ENCODE peak calls at places on chromosomes 5 and 9, in six cellular contexts. R is left ventricle myocardium inferior, S is GM23338, W is thoracic aorta, T is upper lobe of right lung, P is cardiac muscle cell. H is an unnamed sample.

GRCh38 chr5:78903936-78904335 is 81.2 kb downstream of the ARSB start:
- DNase-seq in S (no peak), R (no peak), P (no peak), T (no peak), W (no peak), H (no peak)

GRCh38 chr5:55081541-55081940 is 20.9 kb upstream of the GZMA start:
- DNase-seq in T (no peak), R (no peak), W (no peak), S (no peak), P (no peak), H (no peak)

GRCh38 chr9:134187821-134188420 is 23.6 kb upstream of the RNU6ATAC start:
- DNase-seq in R (no peak), S (no peak), P (no peak), T (peak), W (no peak), H (no peak)

GRCh38 chr9:135792268-135793128 is 90.5 kb downstream of the KCNT1 start:
- DNase-seq in S (no peak), T (no peak), W (no peak), R (no peak), P (no peak), H (no peak)

GRCh38 chr5:127013407-127013806 is 17.0 kb downstream of the MARCHF3 start:
- DNase-seq in P (no peak), R (no peak), W (no peak), S (no peak), T (no peak), H (no peak)

GRCh38 chr5:2387224-2388004 is 364.1 kb downstream of the IRX2 start:
- DNase-seq in S (no peak), T (no peak), P (no peak), R (no peak), W (no peak), H (peak)

GRCh38 chr9:15755660-15756059 is 202.8 kb downstream of the CCDC171 start:
- DNase-seq in R (no peak), S (no peak), W (no peak), P (peak), T (no peak), H (no peak)

GRCh38 chr5:42531611-42532010 is 108.4 kb downstream of the GHR start:
- DNase-seq in W (no peak), S (no peak), T (no peak), P (no peak), R (no peak), H (no peak)

GRCh38 chr5:35038891-35039290 is 8.9 kb downstream of the AGXT2 start:
- DNase-seq in R (no peak), W (no peak), T (no peak), S (no peak), P (peak), H (no peak)

GRCh38 chr5:160169326-160169725 is 50.1 kb upstream of the PWWP2A start:
- DNase-seq in P (peak), T (no peak), S (no peak), R (no peak), W (no peak), H (no peak)

DNA sequence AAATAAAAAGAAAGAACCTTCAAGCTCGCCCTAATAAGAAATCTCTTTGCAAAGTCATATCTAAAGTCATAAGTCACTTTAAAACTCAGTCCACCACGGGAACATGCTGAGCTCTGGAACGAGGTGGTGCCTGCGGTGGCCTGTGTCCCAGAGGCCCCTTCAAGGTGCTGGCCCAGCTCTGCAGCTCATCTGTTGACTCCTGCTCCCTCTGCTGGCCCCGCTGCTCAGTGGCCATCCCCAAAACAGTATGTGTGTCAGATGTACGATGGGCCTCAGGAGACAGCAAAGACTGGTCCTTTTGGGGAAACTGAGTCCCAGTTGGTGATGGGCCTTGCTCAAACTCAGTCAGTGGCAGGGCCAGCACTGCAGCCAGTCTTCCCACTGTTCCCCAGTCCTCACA is 22.8 kb upstream of the FOXB2 start:
- DNase-seq in S (peak), W (no peak), R (peak), T (no peak), P (peak), H (no peak)
- TF ChIP-seq CTCF in S (peak), W (peak), R (peak), T (peak), P (peak), H (no peak)

DNA sequence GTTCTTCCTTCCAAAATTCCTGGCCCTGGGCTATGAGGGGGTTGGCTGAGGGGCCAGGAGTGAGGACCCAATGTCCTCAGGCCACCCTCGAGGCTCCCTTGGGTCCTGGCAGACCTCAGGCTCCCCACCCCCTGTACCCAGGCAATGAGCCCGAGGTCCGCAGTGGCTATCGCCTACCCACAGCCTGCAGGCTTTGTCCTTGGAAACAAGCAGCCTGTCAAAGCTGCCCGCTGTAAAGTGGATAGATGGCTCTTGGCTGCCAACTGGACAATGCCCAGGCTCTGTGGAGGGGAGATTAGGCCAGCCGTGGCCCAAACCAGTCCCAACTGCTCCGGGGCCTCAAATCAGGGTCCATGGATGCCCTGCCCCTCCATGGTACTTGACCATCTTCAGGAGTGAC is 2.2 kb upstream of the ADGRD2 start:
- DNase-seq in T (peak), R (peak), W (no peak), S (no peak), P (no peak), H (no peak)
- H3K4me3 ChIP-seq in T (no peak), R (no peak), W (no peak), S (no peak), P (no peak), H (no peak)

DNA sequence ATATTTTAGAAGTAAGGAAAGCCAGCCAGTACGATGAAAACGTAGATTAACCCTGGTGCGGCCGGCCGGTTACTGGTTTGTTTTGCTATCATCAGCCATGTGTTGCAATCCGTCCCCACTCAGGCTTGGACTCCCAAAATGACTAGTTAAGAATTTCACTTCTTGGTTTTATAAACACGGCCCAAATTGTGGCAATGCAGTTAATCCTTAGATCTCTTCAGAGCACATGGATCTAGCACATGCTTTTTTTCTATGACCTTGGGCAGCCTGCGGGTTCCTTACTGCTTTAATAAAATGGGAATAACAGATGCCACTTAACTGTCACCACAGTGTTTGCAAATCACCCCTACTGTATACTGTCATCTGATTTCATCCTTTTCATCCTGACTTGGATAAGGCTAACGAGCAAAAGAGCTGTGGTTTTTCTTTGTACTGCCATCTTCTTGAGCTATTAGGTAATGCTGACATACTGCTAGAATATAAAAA is 1.5 kb downstream of the NDFIP1 start:
- DNase-seq in S (no peak), T (no peak), P (peak), R (no peak), W (no peak), H (no peak)
- TF ChIP-seq CTCF in S (no peak), T (no peak), P (peak), R (no peak), W (no peak), H (no peak)

GRCh38 chr9:131404987-131405386 is 11.1 kb downstream of the PRRC2B start:
- DNase-seq in S (no peak), T (no peak), P (no peak), W (no peak), R (no peak), H (no peak)

GRCh38 chr9:131404581-131404980 is 10.7 kb downstream of the PRRC2B start:
- DNase-seq in R (no peak), T (no peak), W (no peak), P (peak), S (no peak), H (no peak)

GRCh38 chr9:131406567-131407436 is 12.9 kb downstream of the PRRC2B start:
- DNase-seq in S (no peak), P (no peak), W (no peak), T (no peak), R (no peak), H (no peak)

GRCh38 chr9:131405429-131405828 is 11.5 kb downstream of the PRRC2B start:
- DNase-seq in R (peak), W (no peak), P (peak), S (peak), T (no peak), H (no peak)

DNA sequence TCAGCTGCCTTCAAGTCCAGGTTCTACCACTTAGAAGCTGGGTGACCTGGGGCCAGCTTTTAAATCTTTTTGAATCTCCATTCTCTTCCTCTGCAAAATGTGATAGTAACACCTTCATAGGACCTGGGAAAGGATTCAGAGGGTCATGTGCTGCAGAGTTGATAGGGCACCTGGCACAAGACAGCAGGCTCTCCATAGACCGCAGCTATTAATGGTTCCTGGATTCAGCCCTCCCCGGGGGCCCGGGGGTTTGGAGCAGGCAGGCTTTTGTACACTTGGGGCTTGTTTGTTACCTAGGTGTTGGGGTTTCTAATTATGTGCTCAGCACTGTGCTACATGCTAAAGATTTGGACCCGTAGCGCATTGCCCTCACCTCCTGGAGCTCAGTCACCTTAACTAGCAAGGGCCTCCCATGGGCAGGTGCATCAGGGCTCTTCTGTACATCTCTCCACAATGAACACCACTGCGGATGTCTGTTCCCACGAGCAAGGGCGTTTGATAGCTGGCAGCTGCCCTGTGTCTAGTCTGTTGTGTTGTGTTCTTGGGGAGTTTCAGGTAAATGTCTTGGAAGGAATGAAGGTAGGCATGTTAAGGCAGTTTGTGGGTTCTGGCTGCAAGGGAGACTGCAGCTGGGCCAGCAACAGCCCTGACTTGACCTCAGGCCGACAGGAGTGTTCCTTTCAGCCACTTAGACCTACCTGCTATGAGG is 12.1 kb downstream of the PRRC2B start:
- DNase-seq in S (no peak), W (no peak), P (no peak), T (no peak), R (peak), H (no peak)
- H3K4me3 ChIP-seq in S (peak), W (peak), P (no peak), T (no peak), R (peak), H (no peak)

DNA sequence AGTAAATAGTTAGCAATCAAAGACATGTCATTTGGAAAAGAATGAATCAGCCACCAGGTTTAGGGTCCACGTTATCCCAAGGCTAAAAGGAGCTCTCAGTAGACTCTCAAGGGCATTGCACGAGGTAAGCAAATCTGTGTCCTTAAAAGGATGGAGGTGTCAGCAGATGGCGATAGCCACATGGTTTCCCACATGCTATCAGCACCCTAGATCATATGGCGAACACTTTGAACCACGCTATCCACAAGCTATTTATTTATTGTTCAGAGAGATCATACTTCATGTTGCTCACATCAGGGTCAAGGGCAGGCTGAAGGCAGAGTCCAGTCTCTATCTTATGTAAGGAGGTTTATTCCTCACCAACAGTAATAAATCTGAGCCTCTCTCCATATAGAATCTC is 43.7 kb downstream of the CDH6 start:
- DNase-seq in T (no peak), P (peak), R (no peak), W (no peak), S (peak), H (no peak)
- TF ChIP-seq CTCF in T (no peak), P (no peak), R (no peak), W (no peak), S (peak), H (no peak)

GRCh38 chr5:105034335-105034734 is 1471.7 kb upstream of the NUDT12 start:
- DNase-seq in R (no peak), T (no peak), P (no peak), W (no peak), S (no peak), H (no peak)
- H3K4me3 ChIP-seq in R (no peak), T (no peak), P (no peak), W (no peak), S (no peak), H (no peak)

H was measured in lower leg skin.